ENCODE peak calls at places on chromosomes 12 and 14, in six cellular contexts. One of them, this sample, is unnamed.

GRCh38 chr12:64006211-64006610 is 161.7 kb downstream of the SRGAP1 start:
- DNase-seq in AG08396: no peak
- DNase-seq in SW480: no peak
- DNase-seq in stimulated activated CD4-positive, alpha-beta T cell treated with anti-CD3 and anti-CD28 coated beads, Interleukin-2, amount 100 ng/mL, for 24 hours: no peak
- DNase-seq in substantia nigra: no peak
- DNase-seq in GM12892: no peak
- DNase-seq in this sample: no peak

GRCh38 chr12:111035578-111036301 is 115.4 kb upstream of the MYL2 start:
- DNase-seq in AG08396: no peak
- DNase-seq in SW480: no peak
- DNase-seq in stimulated activated CD4-positive, alpha-beta T cell treated with anti-CD3 and anti-CD28 coated beads, Interleukin-2, amount 100 ng/mL, for 24 hours: peak
- DNase-seq in substantia nigra: no peak
- DNase-seq in GM12892: no peak
- DNase-seq in this sample: no peak

GRCh38 chr14:62632771-62633170 is 412.5 kb downstream of the KCNH5 start:
- DNase-seq in AG08396: no peak
- DNase-seq in SW480: no peak
- DNase-seq in stimulated activated CD4-positive, alpha-beta T cell treated with anti-CD3 and anti-CD28 coated beads, Interleukin-2, amount 100 ng/mL, for 24 hours: no peak
- DNase-seq in substantia nigra: no peak
- DNase-seq in GM12892: no peak
- DNase-seq in this sample: no peak

GRCh38 chr14:97833291-97833690 is 1036.1 kb downstream of the VRK1 start:
- DNase-seq in AG08396: no peak
- DNase-seq in SW480: no peak
- DNase-seq in stimulated activated CD4-positive, alpha-beta T cell treated with anti-CD3 and anti-CD28 coated beads, Interleukin-2, amount 100 ng/mL, for 24 hours: no peak
- DNase-seq in substantia nigra: no peak
- DNase-seq in GM12892: no peak
- DNase-seq in this sample: no peak

GRCh38 chr12:50085615-50085928 is 430 bp downstream of the SMARCD1 start:
- DNase-seq in AG08396: no peak
- DNase-seq in SW480: no peak
- DNase-seq in stimulated activated CD4-positive, alpha-beta T cell treated with anti-CD3 and anti-CD28 coated beads, Interleukin-2, amount 100 ng/mL, for 24 hours: no peak
- DNase-seq in substantia nigra: no peak
- DNase-seq in GM12892: no peak
- DNase-seq in this sample: no peak

GRCh38 chr12:79773896-79774295 is 83.1 kb upstream of the PAWR start:
- DNase-seq in AG08396: no peak
- DNase-seq in SW480: no peak
- DNase-seq in stimulated activated CD4-positive, alpha-beta T cell treated with anti-CD3 and anti-CD28 coated beads, Interleukin-2, amount 100 ng/mL, for 24 hours: no peak
- DNase-seq in substantia nigra: no peak
- DNase-seq in GM12892: no peak
- DNase-seq in this sample: no peak

GRCh38 chr12:112025808-112026375 is 12.7 kb downstream of the ERP29 start:
- DNase-seq in AG08396: no peak
- DNase-seq in SW480: no peak
- DNase-seq in stimulated activated CD4-positive, alpha-beta T cell treated with anti-CD3 and anti-CD28 coated beads, Interleukin-2, amount 100 ng/mL, for 24 hours: no peak
- DNase-seq in substantia nigra: no peak
- DNase-seq in GM12892: no peak
- DNase-seq in this sample: no peak

GRCh38 chr12:50806176-50806575 is 36.5 kb upstream of the TMPRSS12 start:
- DNase-seq in AG08396: peak
- DNase-seq in SW480: no peak
- DNase-seq in stimulated activated CD4-positive, alpha-beta T cell treated with anti-CD3 and anti-CD28 coated beads, Interleukin-2, amount 100 ng/mL, for 24 hours: no peak
- DNase-seq in substantia nigra: no peak
- DNase-seq in GM12892: no peak
- DNase-seq in this sample: no peak

GRCh38 chr12:80937391-80938238 is at the start of gene LIN7A:
- DNase-seq in AG08396: peak
- DNase-seq in SW480: peak
- DNase-seq in stimulated activated CD4-positive, alpha-beta T cell treated with anti-CD3 and anti-CD28 coated beads, Interleukin-2, amount 100 ng/mL, for 24 hours: no peak
- DNase-seq in substantia nigra: no peak
- DNase-seq in GM12892: peak
- DNase-seq in this sample: no peak

GRCh38 chr12:2856051-2856450 is 788 bp downstream of the TEX52 start:
- DNase-seq in AG08396: no peak
- DNase-seq in SW480: no peak
- DNase-seq in stimulated activated CD4-positive, alpha-beta T cell treated with anti-CD3 and anti-CD28 coated beads, Interleukin-2, amount 100 ng/mL, for 24 hours: no peak
- DNase-seq in substantia nigra: no peak
- DNase-seq in GM12892: no peak
- DNase-seq in this sample: no peak

GRCh38 chr12:8849785-8850184 is 27.4 kb downstream of the A2ML1 start:
- DNase-seq in AG08396: no peak
- DNase-seq in SW480: no peak
- DNase-seq in stimulated activated CD4-positive, alpha-beta T cell treated with anti-CD3 and anti-CD28 coated beads, Interleukin-2, amount 100 ng/mL, for 24 hours: no peak
- DNase-seq in substantia nigra: no peak
- DNase-seq in GM12892: no peak
- DNase-seq in this sample: no peak

GRCh38 chr12:31214626-31215520 is 111.1 kb downstream of the SINHCAF start:
- DNase-seq in AG08396: no peak
- DNase-seq in SW480: no peak
- DNase-seq in stimulated activated CD4-positive, alpha-beta T cell treated with anti-CD3 and anti-CD28 coated beads, Interleukin-2, amount 100 ng/mL, for 24 hours: no peak
- DNase-seq in substantia nigra: no peak
- DNase-seq in GM12892: no peak
- DNase-seq in this sample: no peak

GRCh38 chr12:77940566-77940965 is 109.9 kb downstream of the NAV3 start:
- DNase-seq in AG08396: peak
- DNase-seq in SW480: no peak
- DNase-seq in stimulated activated CD4-positive, alpha-beta T cell treated with anti-CD3 and anti-CD28 coated beads, Interleukin-2, amount 100 ng/mL, for 24 hours: no peak
- DNase-seq in substantia nigra: no peak
- DNase-seq in GM12892: no peak
- DNase-seq in this sample: no peak

GRCh38 chr12:115519887-115520286 is 757.6 kb downstream of the MED13L start:
- DNase-seq in AG08396: no peak
- DNase-seq in SW480: no peak
- DNase-seq in stimulated activated CD4-positive, alpha-beta T cell treated with anti-CD3 and anti-CD28 coated beads, Interleukin-2, amount 100 ng/mL, for 24 hours: no peak
- DNase-seq in substantia nigra: no peak
- DNase-seq in GM12892: no peak
- DNase-seq in this sample: no peak

GRCh38 chr14:104438166-104438887 is 141.2 kb upstream of the C14orf180 start:
- DNase-seq in AG08396: peak
- DNase-seq in SW480: no peak
- DNase-seq in stimulated activated CD4-positive, alpha-beta T cell treated with anti-CD3 and anti-CD28 coated beads, Interleukin-2, amount 100 ng/mL, for 24 hours: no peak
- DNase-seq in substantia nigra: no peak
- DNase-seq in GM12892: no peak
- DNase-seq in this sample: no peak

GRCh38 chr14:70812124-70812818 is 3.0 kb upstream of the MAP3K9 start:
- DNase-seq in AG08396: no peak
- DNase-seq in SW480: no peak
- DNase-seq in stimulated activated CD4-positive, alpha-beta T cell treated with anti-CD3 and anti-CD28 coated beads, Interleukin-2, amount 100 ng/mL, for 24 hours: no peak
- DNase-seq in substantia nigra: no peak
- DNase-seq in GM12892: no peak
- DNase-seq in this sample: no peak

GRCh38 chr12:51904951-51905471 is 2.3 kb upstream of the ACVRL1 start:
- DNase-seq in AG08396: no peak
- DNase-seq in SW480: no peak
- DNase-seq in stimulated activated CD4-positive, alpha-beta T cell treated with anti-CD3 and anti-CD28 coated beads, Interleukin-2, amount 100 ng/mL, for 24 hours: no peak
- DNase-seq in substantia nigra: no peak
- DNase-seq in GM12892: no peak
- DNase-seq in this sample: no peak

GRCh38 chr14:29321646-29322045 is 555.1 kb downstream of the FOXG1 start:
- DNase-seq in AG08396: peak
- DNase-seq in SW480: no peak
- DNase-seq in stimulated activated CD4-positive, alpha-beta T cell treated with anti-CD3 and anti-CD28 coated beads, Interleukin-2, amount 100 ng/mL, for 24 hours: no peak
- DNase-seq in substantia nigra: no peak
- DNase-seq in GM12892: no peak
- DNase-seq in this sample: no peak

GRCh38 chr14:90981658-90982057 is 78.8 kb downstream of the RPS6KA5 start:
- DNase-seq in AG08396: no peak
- DNase-seq in SW480: no peak
- DNase-seq in stimulated activated CD4-positive, alpha-beta T cell treated with anti-CD3 and anti-CD28 coated beads, Interleukin-2, amount 100 ng/mL, for 24 hours: no peak
- DNase-seq in substantia nigra: no peak
- DNase-seq in GM12892: no peak
- DNase-seq in this sample: no peak

GRCh38 chr14:71632440-71632946 is 299.7 kb upstream of the RGS6 start:
- DNase-seq in AG08396: no peak
- DNase-seq in SW480: no peak
- DNase-seq in stimulated activated CD4-positive, alpha-beta T cell treated with anti-CD3 and anti-CD28 coated beads, Interleukin-2, amount 100 ng/mL, for 24 hours: no peak
- DNase-seq in substantia nigra: no peak
- DNase-seq in GM12892: no peak
- DNase-seq in this sample: no peak

GRCh38 chr12:125245601-125246345 is 180.5 kb downstream of the AACS start:
- DNase-seq in AG08396: no peak
- DNase-seq in SW480: no peak
- DNase-seq in stimulated activated CD4-positive, alpha-beta T cell treated with anti-CD3 and anti-CD28 coated beads, Interleukin-2, amount 100 ng/mL, for 24 hours: no peak
- DNase-seq in substantia nigra: no peak
- DNase-seq in GM12892: no peak
- DNase-seq in this sample: no peak

GRCh38 chr12:120674172-120674571 is 12.8 kb upstream of the MLEC start:
- DNase-seq in AG08396: no peak
- DNase-seq in SW480: no peak
- DNase-seq in stimulated activated CD4-positive, alpha-beta T cell treated with anti-CD3 and anti-CD28 coated beads, Interleukin-2, amount 100 ng/mL, for 24 hours: no peak
- DNase-seq in substantia nigra: no peak
- DNase-seq in GM12892: no peak
- DNase-seq in this sample: no peak

GRCh38 chr14:31013841-31014240 is 11.6 kb upstream of the AP4S1 start:
- DNase-seq in AG08396: no peak
- DNase-seq in SW480: no peak
- DNase-seq in stimulated activated CD4-positive, alpha-beta T cell treated with anti-CD3 and anti-CD28 coated beads, Interleukin-2, amount 100 ng/mL, for 24 hours: no peak
- DNase-seq in substantia nigra: no peak
- DNase-seq in GM12892: no peak
- DNase-seq in this sample: no peak

GRCh38 chr14:76780360-76780759 is 19.1 kb downstream of the VASH1 start:
- DNase-seq in AG08396: no peak
- DNase-seq in SW480: no peak
- DNase-seq in stimulated activated CD4-positive, alpha-beta T cell treated with anti-CD3 and anti-CD28 coated beads, Interleukin-2, amount 100 ng/mL, for 24 hours: no peak
- DNase-seq in substantia nigra: no peak
- DNase-seq in GM12892: no peak
- DNase-seq in this sample: no peak

GRCh38 chr12:46892034-46892705 is 66.4 kb upstream of the SLC38A4 start:
- DNase-seq in AG08396: no peak
- DNase-seq in SW480: no peak
- DNase-seq in stimulated activated CD4-positive, alpha-beta T cell treated with anti-CD3 and anti-CD28 coated beads, Interleukin-2, amount 100 ng/mL, for 24 hours: no peak
- DNase-seq in substantia nigra: no peak
- DNase-seq in GM12892: no peak
- DNase-seq in this sample: no peak

GRCh38 chr12:131096681-131097181 is 143.0 kb downstream of the ADGRD1 start:
- DNase-seq in AG08396: no peak
- DNase-seq in SW480: no peak
- DNase-seq in stimulated activated CD4-positive, alpha-beta T cell treated with anti-CD3 and anti-CD28 coated beads, Interleukin-2, amount 100 ng/mL, for 24 hours: no peak
- DNase-seq in substantia nigra: no peak
- DNase-seq in GM12892: no peak
- DNase-seq in this sample: no peak

GRCh38 chr12:131351319-131352028 is 359.4 kb upstream of the SFSWAP start:
- DNase-seq in AG08396: no peak
- DNase-seq in SW480: peak
- DNase-seq in stimulated activated CD4-positive, alpha-beta T cell treated with anti-CD3 and anti-CD28 coated beads, Interleukin-2, amount 100 ng/mL, for 24 hours: no peak
- DNase-seq in substantia nigra: no peak
- DNase-seq in GM12892: no peak
- DNase-seq in this sample: no peak

GRCh38 chr12:14264777-14265176 is 100.7 kb upstream of the ATF7IP start:
- DNase-seq in AG08396: no peak
- DNase-seq in SW480: no peak
- DNase-seq in stimulated activated CD4-positive, alpha-beta T cell treated with anti-CD3 and anti-CD28 coated beads, Interleukin-2, amount 100 ng/mL, for 24 hours: no peak
- DNase-seq in substantia nigra: no peak
- DNase-seq in GM12892: no peak
- DNase-seq in this sample: no peak

GRCh38 chr12:16347391-16348298 is at the start of gene MGST1:
- DNase-seq in AG08396: peak
- DNase-seq in SW480: peak
- DNase-seq in stimulated activated CD4-positive, alpha-beta T cell treated with anti-CD3 and anti-CD28 coated beads, Interleukin-2, amount 100 ng/mL, for 24 hours: peak
- DNase-seq in substantia nigra: no peak
- DNase-seq in GM12892: no peak
- DNase-seq in this sample: no peak

This sample was measured in activated T-helper 2 cell treated with anti-CD3 and anti-CD28 coated beads, Interferon-gamma antibody, Interleukin-2, Interleukin-4, amounts not matched to agents 10 μg/mL and 5 μg/mL and 100 μg/mL, durations not matched to agents 14 hours and 24 hours and 36 hours.